ENCODE peak calls at places on chromosomes 13 and 19, in nine cellular contexts. L is fibroblast of mammary gland, K is SJSA1, B is OCI-LY7, M is tibial artery, D is AG09309, H is left ventricle myocardium inferior, U is NB4, S is dorsolateral prefrontal cortex. N is an unnamed sample.

GRCh38 chr19:16764280-16764679 is 44.6 kb downstream of the NWD1 start:
- DNase-seq in L (no peak), H (no peak), S (no peak), K (no peak), B (no peak), U (no peak), M (no peak), D (no peak), N (no peak)

GRCh38 chr13:109481046-109481445 is 305.3 kb downstream of the IRS2 start:
- DNase-seq in U (no peak), K (no peak), S (no peak), L (peak), B (no peak), D (no peak), M (no peak), H (no peak), N (no peak)

GRCh38 chr13:79654520-79654919 is 173.6 kb downstream of the NDFIP2 start:
- DNase-seq in K (no peak), S (no peak), D (no peak), U (no peak), B (no peak), H (no peak), M (no peak), L (no peak), N (no peak)

GRCh38 chr19:48637948-48638830 is 1.0 kb upstream of the DBP start:
- DNase-seq in U (peak), D (peak), K (peak), S (peak), M (peak), L (peak), B (peak), H (peak), N (peak)

GRCh38 chr13:71240906-71241305 is 626.1 kb downstream of the DACH1 start:
- DNase-seq in S (no peak), K (no peak), L (no peak), H (no peak), D (no peak), U (peak), B (no peak), M (no peak), N (no peak)

GRCh38 chr13:74037762-74038161 is 96.4 kb downstream of the KLF12 start:
- DNase-seq in B (no peak), K (no peak), M (no peak), S (no peak), H (no peak), D (no peak), U (no peak), L (no peak), N (no peak)

GRCh38 chr19:33879818-33880575 is 83.3 kb downstream of the KCTD15 start:
- DNase-seq in H (peak), M (no peak), S (no peak), K (no peak), L (no peak), U (no peak), D (no peak), B (no peak), N (peak)

GRCh38 chr13:63999614-64000013 is 2584.0 kb upstream of the PCDH20 start:
- DNase-seq in B (no peak), D (no peak), H (no peak), M (no peak), U (no peak), L (no peak), K (no peak), S (no peak), N (no peak)

GRCh38 chr13:69856331-69856730 is 251.3 kb upstream of the ATXN8OS start:
- DNase-seq in U (no peak), L (no peak), D (no peak), M (no peak), B (no peak), K (no peak), S (no peak), H (no peak), N (no peak)

GRCh38 chr19:28961772-28962500 is 251.0 kb downstream of the UQCRFS1 start:
- DNase-seq in D (peak), M (no peak), H (no peak), K (peak), U (no peak), S (no peak), L (peak), B (no peak), N (no peak)

GRCh38 chr13:42553098-42554046 is 20.6 kb upstream of the TNFSF11 start:
- DNase-seq in S (no peak), D (no peak), M (no peak), H (no peak), L (peak), K (peak), B (no peak), U (no peak), N (no peak)

GRCh38 chr19:3189702-3190469 is 4.2 kb downstream of the NCLN start:
- DNase-seq in M (no peak), S (no peak), H (no peak), B (no peak), D (no peak), U (no peak), L (no peak), K (peak), N (no peak)

GRCh38 chr19:38443458-38444001 is 10.0 kb downstream of the RYR1 start:
- DNase-seq in B (no peak), M (no peak), H (no peak), U (no peak), S (no peak), K (no peak), L (no peak), D (no peak), N (no peak)

GRCh38 chr13:34750078-34750703 is 191.9 kb upstream of the NBEA start:
- DNase-seq in H (peak), L (no peak), M (no peak), B (no peak), K (no peak), U (no peak), D (no peak), S (peak), N (no peak)

DNA sequence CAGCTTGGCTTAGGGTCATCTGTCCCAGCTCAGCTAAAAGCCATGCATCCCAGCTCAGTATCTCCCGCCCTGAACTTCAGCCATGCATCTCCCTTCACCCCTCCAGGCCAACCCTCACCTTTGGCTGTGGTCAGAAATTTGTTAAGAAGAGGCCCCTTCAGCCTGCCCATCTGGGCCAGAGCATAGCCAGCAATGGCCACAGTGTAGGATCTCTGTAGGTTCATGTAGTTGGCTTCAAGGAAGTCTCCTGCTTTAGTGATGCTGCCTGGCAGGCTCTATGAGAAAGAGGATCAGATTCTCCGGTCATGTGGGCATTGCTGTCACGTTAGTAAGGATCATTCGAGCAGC is 16.6 kb upstream of the TNFSF14 start:
- DNase-seq in S (no peak), K (no peak), M (no peak), L (no peak), B (no peak), D (no peak), H (no peak), U (no peak), N (peak)
- H3K4me3 ChIP-seq in S (no peak), K (no peak), M (no peak), L (no peak), B (no peak), D (no peak), H (no peak), U (no peak), N (no peak)

DNA sequence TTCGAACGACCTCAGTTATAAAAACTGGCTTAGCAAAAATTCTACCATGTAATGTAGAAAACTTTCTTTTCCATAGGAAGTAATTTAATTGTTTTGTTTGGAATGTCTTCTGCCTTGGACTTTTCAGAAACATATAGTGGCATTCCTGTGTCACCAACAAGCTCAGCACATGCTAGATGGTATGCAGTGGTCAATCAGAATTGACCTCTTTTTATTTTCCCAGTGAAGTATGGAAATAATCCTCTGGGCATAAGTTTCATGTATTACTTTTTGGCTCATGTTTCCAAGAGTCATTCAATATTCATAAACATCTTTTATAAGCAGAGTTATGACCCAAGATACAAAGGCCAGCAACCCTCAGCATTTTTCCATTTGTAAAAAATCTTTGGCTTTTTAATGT is 33.6 kb downstream of the NALCN start:
- DNase-seq in D (no peak), H (no peak), L (no peak), U (no peak), S (no peak), B (no peak), K (no peak), M (no peak), N (no peak)
- H3K4me3 ChIP-seq in D (no peak), H (no peak), L (no peak), U (no peak), S (no peak), B (no peak), K (no peak), M (no peak), N (no peak)

GRCh38 chr19:55285225-55285890 is 1.6 kb downstream of the BRSK1 start:
- DNase-seq in L (no peak), S (no peak), B (no peak), K (no peak), D (no peak), U (no peak), H (no peak), M (no peak), N (no peak)
- H3K4me3 ChIP-seq in L (no peak), S (peak), B (peak), K (no peak), D (peak), U (no peak), H (peak), M (no peak), N (no peak)

GRCh38 chr19:18893573-18894253 is 2.2 kb downstream of the CERS1 start:
- DNase-seq in M (no peak), D (no peak), S (no peak), K (no peak), B (no peak), L (no peak), H (no peak), U (no peak), N (no peak)

GRCh38 chr19:18896421-18896841 is 473 bp upstream of the CERS1 start:
- DNase-seq in D (no peak), U (no peak), H (no peak), L (no peak), B (no peak), M (peak), K (no peak), S (peak), N (no peak)

GRCh38 chr19:18895828-18896341 is at the start of gene CERS1:
- DNase-seq in B (no peak), H (no peak), U (peak), L (no peak), M (no peak), K (no peak), D (no peak), S (peak), N (no peak)

GRCh38 chr19:18894254-18895037 is 1.5 kb downstream of the CERS1 start:
- DNase-seq in M (peak), K (no peak), L (peak), U (no peak), D (no peak), H (no peak), S (peak), B (no peak), N (no peak)

GRCh38 chr19:18895038-18895827 is 725 bp downstream of the CERS1 start:
- DNase-seq in D (no peak), H (no peak), K (peak), S (peak), L (peak), M (peak), U (peak), B (peak), N (no peak)
- H3K4me3 ChIP-seq in D (peak), H (peak), K (peak), S (peak), L (peak), M (peak), U (peak), B (no peak), N (no peak)

DNA sequence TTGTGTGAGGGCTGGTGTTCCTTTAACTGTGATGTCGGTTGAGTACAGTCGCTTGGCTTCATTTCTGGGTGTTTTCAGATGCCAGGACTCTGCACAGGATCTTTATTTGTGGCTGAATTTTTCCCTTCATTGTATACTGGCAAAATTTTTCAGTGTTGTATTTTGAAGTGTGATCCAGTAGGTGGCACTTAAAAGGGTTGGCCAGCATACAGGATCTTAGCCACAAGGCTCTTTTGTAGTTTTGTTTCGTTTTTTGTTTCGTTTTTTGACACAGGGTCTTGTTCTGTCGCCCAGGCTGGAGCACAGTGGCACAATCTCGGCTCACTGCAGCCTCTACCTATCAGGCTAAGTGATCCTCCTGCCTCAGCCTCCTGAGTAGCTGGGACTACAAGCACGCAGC is 8.7 kb downstream of the FCAR start:
- DNase-seq in H (no peak), K (no peak), D (no peak), U (peak), B (peak), M (no peak), S (no peak), L (no peak), N (no peak)
- H3K4me3 ChIP-seq in H (no peak), K (no peak), D (no peak), U (no peak), B (no peak), M (no peak), S (no peak), L (no peak), N (no peak)

GRCh38 chr13:32175307-32175706 is 139.9 kb downstream of the ZAR1L start:
- DNase-seq in S (no peak), H (no peak), B (no peak), D (no peak), L (peak), M (no peak), K (no peak), U (no peak), N (no peak)

GRCh38 chr13:32176696-32177095 is 138.5 kb downstream of the ZAR1L start:
- DNase-seq in K (no peak), B (no peak), M (no peak), L (no peak), S (no peak), D (no peak), U (no peak), H (no peak), N (no peak)

GRCh38 chr13:32178763-32179162 is 136.4 kb downstream of the ZAR1L start:
- DNase-seq in B (no peak), U (no peak), D (no peak), S (no peak), K (no peak), H (no peak), M (no peak), L (no peak), N (no peak)

GRCh38 chr13:32175943-32176342 is 139.2 kb downstream of the ZAR1L start:
- DNase-seq in S (no peak), U (no peak), H (no peak), B (no peak), D (no peak), M (no peak), K (no peak), L (no peak), N (no peak)

DNA sequence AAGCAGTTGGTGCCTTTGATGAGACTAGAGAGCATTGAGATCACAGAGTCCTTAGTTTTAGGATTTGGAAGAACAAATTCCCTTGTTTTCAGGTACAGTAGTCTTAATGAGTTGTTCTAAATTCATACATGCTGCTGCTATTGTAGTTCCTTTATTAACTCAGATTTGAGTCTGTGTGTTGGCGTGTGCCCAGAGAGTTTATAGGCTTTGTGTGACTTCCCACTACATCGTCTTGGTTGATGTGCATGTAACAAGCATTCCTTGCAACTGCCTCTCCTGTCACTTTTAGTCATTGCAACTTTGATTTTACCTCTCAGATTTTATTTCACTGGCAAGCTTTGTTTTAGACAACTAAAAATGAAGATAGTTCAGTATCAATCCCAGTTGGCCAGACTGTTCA is 135.5 kb downstream of the ZAR1L start:
- DNase-seq in L (no peak), B (no peak), H (no peak), U (no peak), S (no peak), M (no peak), K (no peak), D (no peak), N (no peak)
- H3K4me3 ChIP-seq in L (no peak), B (no peak), H (no peak), U (no peak), S (no peak), M (no peak), K (no peak), D (no peak), N (no peak)

GRCh38 chr13:77079902-77080413 is 53.0 kb upstream of the FBXL3 start:
- DNase-seq in U (no peak), K (no peak), M (no peak), S (no peak), D (no peak), L (no peak), B (no peak), H (no peak), N (no peak)
- H3K4me3 ChIP-seq in U (no peak), K (no peak), M (no peak), S (no peak), D (no peak), L (no peak), B (no peak), H (no peak), N (no peak)